ENCODE peak calls at places on chromosomes 7 and 10, in four cellular contexts. E, W, Y and S are unnamed samples.

GRCh38 chr10:98098247-98098646 is 36.2 kb upstream of the R3HCC1L start:
- DNase-seq in E (no peak), W (no peak), Y (peak; percentile 41), S (no peak)

GRCh38 chr7:142033154-142033553 is 37.5 kb downstream of the MGAM start:
- DNase-seq in E (no peak), W (no peak), Y (no peak), S (peak; percentile 34)

GRCh38 chr7:127647636-127648035 is 4.4 kb upstream of the SND1 start:
- DNase-seq in E (no peak), W (no peak), Y (no peak), S (no peak)

GRCh38 chr10:74103560-74104248 is 46.9 kb downstream of the AP3M1 start:
- DNase-seq in E (peak; percentile 49), W (peak; percentile 16), Y (peak; percentile 34), S (no peak)

GRCh38 chr7:95632609-95633008 is 36.3 kb upstream of the PDK4 start:
- DNase-seq in E (no peak), W (no peak), Y (no peak), S (no peak)

GRCh38 chr7:4817178-4817905 is 41.9 kb downstream of the AP5Z1 start:
- DNase-seq in E (no peak), W (no peak), Y (no peak), S (no peak)

GRCh38 chr7:94115316-94115715 is 111.2 kb upstream of the BET1 start:
- DNase-seq in E (no peak), W (no peak), Y (no peak), S (no peak)

GRCh38 chr7:35035511-35035921 is 1.8 kb downstream of the DPY19L1 start:
- DNase-seq in E (peak; percentile 84), W (peak; percentile 45), Y (peak; percentile 68), S (no peak)

GRCh38 chr10:74628136-74628535 is 198.3 kb upstream of the KAT6B start:
- DNase-seq in E (no peak), W (no peak), Y (no peak), S (no peak)

GRCh38 chr10:72049969-72050781 is 38.2 kb downstream of the SPOCK2 start:
- DNase-seq in E (no peak), W (no peak), Y (peak; percentile 47), S (no peak)

GRCh38 chr7:46741924-46742607 is 821.0 kb upstream of the IGFBP3 start:
- DNase-seq in E (no peak), W (no peak), Y (no peak), S (no peak)

GRCh38 chr10:20473361-20473760 is 423.8 kb downstream of the NEBL start:
- DNase-seq in E (no peak), W (no peak), Y (no peak), S (no peak)

GRCh38 chr7:3897430-3898385 is 596.7 kb downstream of the SDK1 start:
- DNase-seq in E (peak; percentile 41), W (peak; percentile 29), Y (peak; percentile 49), S (peak; percentile 39)

GRCh38 chr10:27857616-27858015 is 112.0 kb upstream of the MKX start:
- DNase-seq in E (no peak), W (no peak), Y (peak; percentile 86), S (no peak)

GRCh38 chr10:100341953-100342626 is 4.9 kb upstream of the SCD start:
- DNase-seq in E (peak; percentile 44), W (peak; percentile 64), Y (peak; percentile 74), S (peak; percentile 73)

GRCh38 chr10:61337741-61338140 is 115.4 kb downstream of the TMEM26 start:
- DNase-seq in E (no peak), W (no peak), Y (no peak), S (no peak)

GRCh38 chr7:51046482-51046881 is 263.8 kb upstream of the GRB10 start:
- DNase-seq in E (no peak), W (no peak), Y (no peak), S (no peak)

GRCh38 chr10:124486635-124487034 is 25.0 kb downstream of the LHPP start:
- DNase-seq in E (no peak), W (no peak), Y (no peak), S (peak; percentile 50)

GRCh38 chr10:80581469-80581835 is 43.8 kb downstream of the SH2D4B start:
- DNase-seq in E (no peak), W (no peak), Y (no peak), S (no peak)

GRCh38 chr7:47518827-47519226 is 63.1 kb downstream of the TNS3 start:
- DNase-seq in E (no peak), W (no peak), Y (no peak), S (no peak)

GRCh38 chr7:149297034-149297755 is 35.2 kb downstream of the ZNF783 start:
- DNase-seq in E (no peak), W (no peak), Y (no peak), S (no peak)

GRCh38 chr7:12210179-12211053 is 678 bp upstream of the TMEM106B start:
- DNase-seq in E (peak; percentile 86), W (no peak), Y (no peak), S (no peak)

GRCh38 chr7:7773334-7774308 is 55.2 kb upstream of the RPA3 start:
- DNase-seq in E (peak; percentile 45), W (no peak), Y (no peak), S (no peak)

GRCh38 chr7:71429116-71429515 is 297.2 kb downstream of the GALNT17 start:
- DNase-seq in E (no peak), W (no peak), Y (no peak), S (no peak)

GRCh38 chr7:4711093-4711492 is 29.0 kb downstream of the FOXK1 start:
- DNase-seq in E (no peak), W (no peak), Y (no peak), S (no peak)

GRCh38 chr10:34575882-34576281 is 239.2 kb downstream of the PARD3 start:
- DNase-seq in E (no peak), W (no peak), Y (no peak), S (no peak)

GRCh38 chr10:59433720-59434428 is 71.5 kb upstream of the FAM13C start:
- DNase-seq in E (no peak), W (no peak), Y (no peak), S (no peak)

GRCh38 chr10:124329941-124330340 is 88.8 kb downstream of the OAT start:
- DNase-seq in E (no peak), W (no peak), Y (no peak), S (no peak)

GRCh38 chr10:107687702-107688101 is 523.2 kb upstream of the SORCS1 start:
- DNase-seq in E (no peak), W (no peak), Y (no peak), S (no peak)

GRCh38 chr7:71987200-71987767 is 424.9 kb downstream of the CALN1 start:
- DNase-seq in E (no peak), W (no peak), Y (no peak), S (no peak)

GRCh38 chr10:8758029-8758428 is 703.5 kb downstream of the GATA3 start:
- DNase-seq in E (no peak), W (no peak), Y (no peak), S (peak; percentile 83)

GRCh38 chr10:73408061-73408460 is 5.8 kb downstream of the ANXA7 start:
- DNase-seq in E (no peak), W (no peak), Y (no peak), S (no peak)

GRCh38 chr7:103445228-103446020 is 583 bp downstream of the SLC26A5 start:
- DNase-seq in E (no peak), W (no peak), Y (peak; percentile 21), S (no peak)

GRCh38 chr10:122655524-122656307 is 43.9 kb downstream of the C10orf120 start:
- DNase-seq in E (no peak), W (no peak), Y (no peak), S (no peak)

GRCh38 chr10:118259288-118259906 is 82.7 kb downstream of the FAM204A start:
- DNase-seq in E (peak; percentile 29), W (peak; percentile 32), Y (peak; percentile 90), S (peak; percentile 49)

GRCh38 chr10:125231116-125231812 is 70.9 kb upstream of the CTBP2 start:
- DNase-seq in E (no peak), W (peak; percentile 87), Y (no peak), S (peak; percentile 96)

GRCh38 chr7:24010495-24010894 is 273.5 kb upstream of the NPY start:
- DNase-seq in E (no peak), W (no peak), Y (no peak), S (no peak)

GRCh38 chr7:157022681-157023588 is 12.5 kb upstream of the MNX1 start:
- DNase-seq in E (no peak), W (no peak), Y (peak; percentile 67), S (no peak)

GRCh38 chr7:123099712-123100111 is 100.1 kb downstream of the SLC13A1 start:
- DNase-seq in E (no peak), W (no peak), Y (no peak), S (no peak)
- H2AFZ ChIP-seq in E (no peak overlapping the region), W (no peak overlapping the region), Y (no peak overlapping the region), S (no peak overlapping the region)

GRCh38 chr10:3995302-3996210 is 210.5 kb upstream of the KLF6 start:
- DNase-seq in E (no peak), W (no peak), Y (no peak), S (no peak)
- H2AFZ ChIP-seq in E (no peak overlapping the region), W (no peak overlapping the region), Y (no peak overlapping the region), S (no peak overlapping the region)

GRCh38 chr7:104902183-104902582 is 111.8 kb upstream of the KMT2E start:
- DNase-seq in E (no peak), W (no peak), Y (no peak), S (no peak)

GRCh38 chr7:104901239-104901638 is 112.8 kb upstream of the KMT2E start:
- DNase-seq in E (no peak), W (no peak), Y (no peak), S (no peak)

GRCh38 chr7:104903044-104903443 is 111.0 kb upstream of the KMT2E start:
- DNase-seq in E (no peak), W (no peak), Y (no peak), S (no peak)

GRCh38 chr7:104898434-104898833 is 115.6 kb upstream of the KMT2E start:
- DNase-seq in E (no peak), W (no peak), Y (no peak), S (no peak)

DNA sequence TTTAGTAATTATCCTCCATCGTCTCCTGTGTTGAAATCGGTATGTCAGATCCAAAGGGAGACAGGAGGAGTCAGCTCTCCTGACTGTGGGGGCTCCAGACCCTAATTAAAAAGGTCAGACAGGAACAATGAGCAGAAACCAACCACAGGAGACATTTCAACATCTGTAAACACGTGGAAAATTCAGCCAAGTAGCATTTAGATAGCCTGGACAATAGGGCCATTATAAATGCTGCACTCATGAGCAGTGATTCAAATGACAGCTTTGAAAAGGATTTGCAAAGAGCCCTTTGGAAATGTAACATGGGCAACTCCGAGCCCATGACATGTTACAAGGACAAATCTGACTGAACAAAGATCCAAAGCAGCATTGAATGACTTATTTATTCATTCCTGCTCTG is 113.5 kb upstream of the KMT2E start:
- DNase-seq in E (no peak), W (no peak), Y (peak; percentile 38), S (no peak)
- H2AFZ ChIP-seq in E (no peak overlapping the region), W (no peak overlapping the region), Y (no peak overlapping the region), S (no peak overlapping the region)

DNA sequence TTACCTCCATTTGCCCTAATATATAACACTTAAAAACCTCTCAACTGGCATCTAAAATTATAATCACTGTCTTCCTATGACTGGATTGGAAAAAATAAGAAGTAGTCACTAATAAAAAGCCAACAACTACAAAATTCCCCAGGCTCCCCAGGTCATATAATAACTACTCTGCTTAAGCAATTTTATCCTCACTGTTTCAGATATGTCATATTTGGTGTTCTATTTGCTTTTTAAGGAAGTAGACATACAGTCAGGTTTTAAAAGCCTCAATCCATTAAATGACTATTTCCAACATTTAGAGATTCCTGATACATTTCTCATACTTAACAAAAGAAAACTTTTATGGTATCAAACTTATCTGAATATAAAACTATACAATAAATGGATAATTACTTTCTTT is 2.4 kb downstream of the H2AZ2 start:
- DNase-seq in E (no peak), W (no peak), Y (no peak), S (no peak)
- H2AFZ ChIP-seq in E (no peak overlapping the region), W (no peak overlapping the region), Y (no peak overlapping the region), S (no peak overlapping the region)